ENCODE peak calls at places on chromosome 9, in seven cellular contexts. N is lung, H is uterus, U is GM12892, J is Caki2, C is T follicular helper cell, X is WTC11. G is an unnamed sample.

GRCh38 chr9:3963266-3964019 is 336.4 kb downstream of the GLIS3 start:
- DNase-seq in N (no peak), H (peak), U (no peak), J (no peak), C (no peak), X (no peak), G (no peak)

GRCh38 chr9:134870746-134871667 is 9.6 kb upstream of the FCN2 start:
- DNase-seq in N (no peak), H (no peak), U (no peak), J (no peak), C (no peak), X (no peak), G (no peak)

GRCh38 chr9:133375724-133376654 is at the start of the genes STKLD1 and SURF4:
- DNase-seq in N (peak), H (peak), U (peak), J (peak), C (peak), X (peak), G (peak)

GRCh38 chr9:120863833-120864232 is 13.2 kb downstream of the PHF19 start:
- DNase-seq in N (no peak), H (no peak), U (no peak), J (no peak), C (no peak), X (no peak), G (no peak)

GRCh38 chr9:89311346-89312153 is 555 bp downstream of the CKS2 start:
- DNase-seq in N (no peak), H (no peak), U (peak), J (peak), C (no peak), X (no peak), G (no peak)

GRCh38 chr9:133572821-133573361 is 36.3 kb downstream of the FAM163B start:
- DNase-seq in N (peak), H (no peak), U (no peak), J (no peak), C (no peak), X (no peak), G (no peak)

GRCh38 chr9:69421908-69422801 is 97.1 kb downstream of the ENTREP1 start:
- DNase-seq in N (peak), H (peak), U (peak), J (peak), C (peak), X (peak), G (peak)

GRCh38 chr9:131278421-131279111 is 2.3 kb upstream of the FAM78A start:
- DNase-seq in N (no peak), H (no peak), U (no peak), J (no peak), C (no peak), X (no peak), G (no peak)

GRCh38 chr9:9942764-9943424 is 669.9 kb downstream of the PTPRD start:
- DNase-seq in N (peak), H (no peak), U (no peak), J (peak), C (peak), X (peak), G (peak)

GRCh38 chr9:108444400-108445358 is 411.1 kb downstream of the ACTL7B start:
- DNase-seq in N (no peak), H (peak), U (no peak), J (no peak), C (no peak), X (no peak), G (peak)

GRCh38 chr9:89658931-89659330 is 54.1 kb downstream of the GADD45G start:
- DNase-seq in N (no peak), H (no peak), U (no peak), J (no peak), C (no peak), X (no peak), G (no peak)

GRCh38 chr9:136209232-136209631 is 4.3 kb upstream of the LHX3 start:
- DNase-seq in N (no peak), H (no peak), U (no peak), J (no peak), C (no peak), X (no peak), G (no peak)

GRCh38 chr9:106862115-106862945 is 636 bp upstream of the ZNF462 start:
- DNase-seq in N (peak), H (peak), U (no peak), J (peak), C (no peak), X (peak), G (no peak)

GRCh38 chr9:89745601-89746376 is 141.0 kb downstream of the GADD45G start:
- DNase-seq in N (no peak), H (no peak), U (no peak), J (no peak), C (no peak), X (no peak), G (no peak)

GRCh38 chr9:81566074-81566698 is 123.2 kb downstream of the TLE1 start:
- DNase-seq in N (no peak), H (no peak), U (no peak), J (no peak), C (no peak), X (no peak), G (no peak)

GRCh38 chr9:95927288-95928004 is 52.0 kb downstream of the ERCC6L2 start:
- DNase-seq in N (no peak), H (no peak), U (no peak), J (no peak), C (no peak), X (no peak), G (no peak)

G was measured in lower leg skin.